ENCODE peak calls at places on chromosomes 1 and 21, in four cellular contexts. B is upper lobe of right lung, I is NCI-H510A treated with DMSO at 0.1 percent for 48 hours, X is T-helper 17 cell. M is an unnamed sample.

GRCh38 chr1:238951809-238952208 is 434.6 kb upstream of the CHRM3 start:
- DNase-seq in B (no peak), I (no peak), X (no peak), M (no peak)

GRCh38 chr1:160577661-160578060 is 1.6 kb downstream of the CD84 start:
- DNase-seq in B (no peak), I (no peak), X (no peak), M (no peak)

GRCh38 chr1:31063636-31064035 is 1.9 kb downstream of the PUM1 start:
- DNase-seq in B (no peak), I (no peak), X (no peak), M (no peak)

GRCh38 chr1:219439376-219439775 is 173.5 kb downstream of the ZC3H11B start:
- DNase-seq in B (no peak), I (no peak), X (no peak), M (no peak)

GRCh38 chr1:90779573-90779972 is 62.5 kb upstream of the BARHL2 start:
- DNase-seq in B (no peak), I (no peak), X (no peak), M (no peak)

GRCh38 chr1:217003355-217003754 is 280.1 kb upstream of the ESRRG start:
- DNase-seq in B (no peak), I (no peak), X (no peak), M (no peak)

GRCh38 chr1:223500560-223501425 is 107.6 kb downstream of the CCDC185 start:
- DNase-seq in B (peak), I (no peak), X (no peak), M (no peak)

GRCh38 chr1:2985694-2986548 is 35.3 kb upstream of the ACTRT2 start:
- DNase-seq in B (no peak), I (no peak), X (no peak), M (no peak)

GRCh38 chr1:165494949-165495810 is 48.6 kb upstream of the LRRC52 start:
- DNase-seq in B (no peak), I (no peak), X (no peak), M (no peak)

GRCh38 chr21:44903689-44904088 is 17.0 kb downstream of the ITGB2 start:
- DNase-seq in B (no peak), I (no peak), X (no peak), M (peak)

GRCh38 chr1:37305108-37305507 is 169.3 kb upstream of the ZC3H12A start:
- DNase-seq in B (no peak), I (no peak), X (no peak), M (no peak)

GRCh38 chr1:221157026-221157761 is 278.0 kb downstream of the HLX start:
- DNase-seq in B (no peak), I (no peak), X (no peak), M (no peak)

GRCh38 chr1:38183094-38183493 is 136.5 kb upstream of the POU3F1 start:
- DNase-seq in B (no peak), I (no peak), X (no peak), M (no peak)

GRCh38 chr1:248858096-248858890 is 592 bp downstream of the ZNF692 start:
- DNase-seq in B (peak), I (peak), X (peak), M (no peak)

GRCh38 chr1:150847499-150848060 is 28.8 kb downstream of the ARNT start:
- DNase-seq in B (no peak), I (no peak), X (no peak), M (no peak)

GRCh38 chr1:15206418-15207030 is 40.5 kb upstream of the FHAD1 start:
- DNase-seq in B (peak), I (no peak), X (no peak), M (no peak)

GRCh38 chr1:8182034-8182761 is 135.7 kb upstream of the SLC45A1 start:
- DNase-seq in B (no peak), I (peak), X (no peak), M (no peak)

GRCh38 chr1:167805041-167805556 is 83.3 kb downstream of the MPZL1 start:
- DNase-seq in B (no peak), I (no peak), X (no peak), M (no peak)

GRCh38 chr1:33429846-33430750 is 797 bp downstream of the PHC2 start:
- DNase-seq in B (no peak), I (no peak), X (peak), M (no peak)

M was measured in chondrocyte.